ENCODE peak calls at places on chromosome 9, in eight cellular contexts. L is activated CD4-positive, alpha-beta T cell treated with anti-CD3 and anti-CD28 coated beads for 24 hours; G is ureter; C is NCI-H526; K is omental fat pad; O is activated gamma-delta T cell treated with Interleukin-2 at 50 U/mL for 16 hours; T is activated T-helper 1 cell treated with anti-CD3 and anti-CD28 coated beads, Interleukin-2, amount 50 U/mL, for 16 hours; I is NCI-H1048. Q is an unnamed sample.

GRCh38 chr9:134666801-134667200 is 25.2 kb downstream of the COL5A1 start:
- DNase-seq in L (no peak), G (no peak), C (no peak), K (no peak), O (no peak), T (no peak), I (no peak), Q (no peak)

GRCh38 chr9:86741311-86742215 is 205.7 kb downstream of the GAS1 start:
- DNase-seq in L (no peak), G (no peak), C (no peak), K (no peak), O (no peak), T (no peak), I (no peak), Q (no peak)

GRCh38 chr9:12853021-12853420 is 78.2 kb downstream of the LURAP1L start:
- DNase-seq in L (no peak), G (no peak), C (no peak), K (no peak), O (no peak), T (no peak), I (no peak), Q (no peak)

GRCh38 chr9:70352802-70353201 is 61.7 kb downstream of the KLF9 start:
- DNase-seq in L (no peak), G (no peak), C (no peak), K (no peak), O (no peak), T (no peak), I (no peak), Q (no peak)

GRCh38 chr9:137095664-137096517 is 9.1 kb downstream of the MAN1B1 start:
- DNase-seq in L (peak), G (no peak), C (no peak), K (no peak), O (peak), T (peak), I (no peak), Q (no peak)

GRCh38 chr9:122402403-122403268 is 31.8 kb downstream of the PTGS1 start:
- DNase-seq in L (peak), G (no peak), C (no peak), K (no peak), O (no peak), T (no peak), I (no peak), Q (peak)

GRCh38 chr9:130053504-130054427 is at the start of gene GPR107:
- DNase-seq in L (peak), G (peak), C (peak), K (peak), O (peak), T (peak), I (no peak), Q (no peak)

GRCh38 chr9:93084471-93084881 is 11.5 kb upstream of the CARD19 start:
- DNase-seq in L (no peak), G (peak), C (no peak), K (no peak), O (no peak), T (no peak), I (no peak), Q (no peak)

GRCh38 chr9:15262581-15262980 is 44.4 kb downstream of the TTC39B start:
- DNase-seq in L (no peak), G (no peak), C (no peak), K (no peak), O (no peak), T (no peak), I (no peak), Q (no peak)

GRCh38 chr9:37984672-37985611 is 81.0 kb upstream of the SLC25A51 start:
- DNase-seq in L (no peak), G (no peak), C (peak), K (no peak), O (no peak), T (no peak), I (no peak), Q (no peak)

GRCh38 chr9:121154782-121155181 is 46.9 kb downstream of the RAB14 start:
- DNase-seq in L (no peak), G (no peak), C (no peak), K (no peak), O (no peak), T (no peak), I (no peak), Q (no peak)

GRCh38 chr9:91777437-91777836 is 172.6 kb downstream of the ROR2 start:
- DNase-seq in L (no peak), G (no peak), C (no peak), K (no peak), O (no peak), T (no peak), I (no peak), Q (no peak)

GRCh38 chr9:131485728-131486381 is 16.9 kb upstream of the POMT1 start:
- DNase-seq in L (no peak), G (no peak), C (peak), K (no peak), O (no peak), T (no peak), I (no peak), Q (no peak)

GRCh38 chr9:14082732-14083131 is 231.2 kb downstream of the NFIB start:
- DNase-seq in L (no peak), G (no peak), C (no peak), K (no peak), O (no peak), T (no peak), I (no peak), Q (no peak)

GRCh38 chr9:469672-470040 is 255.0 kb downstream of the DOCK8 start:
- DNase-seq in L (no peak), G (no peak), C (no peak), K (no peak), O (peak), T (no peak), I (no peak), Q (no peak)

GRCh38 chr9:72646061-72646460 is 124.7 kb downstream of the TMC1 start:
- DNase-seq in L (no peak), G (no peak), C (no peak), K (no peak), O (no peak), T (no peak), I (no peak), Q (no peak)

GRCh38 chr9:126154869-126155268 is 171.8 kb upstream of the MVB12B start:
- DNase-seq in L (no peak), G (no peak), C (no peak), K (no peak), O (no peak), T (no peak), I (no peak), Q (no peak)

GRCh38 chr9:134757206-134757975 is 115.8 kb downstream of the COL5A1 start:
- DNase-seq in L (no peak), G (no peak), C (no peak), K (no peak), O (no peak), T (no peak), I (no peak), Q (no peak)

GRCh38 chr9:78921341-78921740 is 624.4 kb downstream of the PSAT1 start:
- DNase-seq in L (no peak), G (no peak), C (no peak), K (no peak), O (no peak), T (no peak), I (no peak), Q (no peak)

GRCh38 chr9:107489687-107490605 is at the start of gene KLF4:
- DNase-seq in L (peak), G (peak), C (peak), K (peak), O (peak), T (peak), I (peak), Q (peak)

GRCh38 chr9:101034222-101034621 is 5.7 kb downstream of the PLPPR1 start:
- DNase-seq in L (no peak), G (no peak), C (no peak), K (no peak), O (no peak), T (no peak), I (no peak), Q (no peak)

GRCh38 chr9:121499427-121500164 is at the start of gene GGTA1:
- DNase-seq in L (no peak), G (peak), C (peak), K (no peak), O (no peak), T (no peak), I (no peak), Q (peak)

GRCh38 chr9:88593537-88594185 is 58.7 kb downstream of the NXNL2 start:
- DNase-seq in L (peak), G (peak), C (peak), K (no peak), O (peak), T (peak), I (no peak), Q (peak)

GRCh38 chr9:121485618-121486531 is 13.8 kb downstream of the GGTA1 start:
- DNase-seq in L (no peak), G (no peak), C (no peak), K (no peak), O (no peak), T (no peak), I (no peak), Q (no peak)

GRCh38 chr9:125297917-125298316 is 36.3 kb downstream of the GAPVD1 start:
- DNase-seq in L (no peak), G (no peak), C (no peak), K (no peak), O (no peak), T (no peak), I (no peak), Q (no peak)

GRCh38 chr9:116692619-116693018 is 5.5 kb downstream of the TRIM32 start:
- DNase-seq in L (no peak), G (no peak), C (no peak), K (no peak), O (no peak), T (no peak), I (no peak), Q (no peak)

GRCh38 chr9:135062254-135062653 is 25.2 kb upstream of the OLFM1 start:
- DNase-seq in L (no peak), G (no peak), C (no peak), K (no peak), O (no peak), T (no peak), I (no peak), Q (no peak)

GRCh38 chr9:120410925-120411501 is 169.0 kb downstream of the CDK5RAP2 start:
- DNase-seq in L (no peak), G (no peak), C (no peak), K (no peak), O (no peak), T (no peak), I (no peak), Q (no peak)

GRCh38 chr9:92652461-92652860 is 17.5 kb downstream of the IPPK start:
- DNase-seq in L (no peak), G (no peak), C (no peak), K (no peak), O (no peak), T (no peak), I (no peak), Q (no peak)

GRCh38 chr9:131840220-131840619 is 100.3 kb upstream of the RAPGEF1 start:
- DNase-seq in L (no peak), G (no peak), C (no peak), K (no peak), O (no peak), T (no peak), I (no peak), Q (no peak)

GRCh38 chr9:112048924-112049785 is 125.9 kb downstream of the SUSD1 start:
- DNase-seq in L (no peak), G (no peak), C (no peak), K (no peak), O (no peak), T (no peak), I (no peak), Q (no peak)

GRCh38 chr9:12838546-12838945 is 63.7 kb downstream of the LURAP1L start:
- DNase-seq in L (no peak), G (no peak), C (no peak), K (no peak), O (no peak), T (no peak), I (no peak), Q (no peak)

GRCh38 chr9:22255337-22255736 is 191.3 kb upstream of the DMRTA1 start:
- DNase-seq in L (no peak), G (no peak), C (no peak), K (no peak), O (no peak), T (no peak), I (no peak), Q (no peak)

GRCh38 chr9:108835831-108836230 is 20.0 kb downstream of the ACTL7B start:
- DNase-seq in L (no peak), G (no peak), C (no peak), K (no peak), O (no peak), T (no peak), I (no peak), Q (no peak)

GRCh38 chr9:129319938-129320481 is 141.9 kb upstream of the IER5L start:
- DNase-seq in L (no peak), G (no peak), C (peak), K (peak), O (no peak), T (no peak), I (no peak), Q (no peak)